ENCODE peak calls at places on chromosomes 4 and X, in four cellular contexts. One of them, this sample, is unnamed.

GRCh38 chrX:49054073-49054762 is 4.6 kb upstream of the CCDC120 start:
- DNase-seq in NCI-H460: no peak
- DNase-seq in psoas muscle: no peak
- DNase-seq in activated T-helper 1 cell treated with Interleukin-2 at 50 U/mL for 16 hours: no peak
- DNase-seq in this sample: no peak

GRCh38 chrX:11504234-11504633 is 161.5 kb downstream of the ARHGAP6 start:
- DNase-seq in NCI-H460: no peak
- DNase-seq in psoas muscle: no peak
- DNase-seq in activated T-helper 1 cell treated with Interleukin-2 at 50 U/mL for 16 hours: no peak
- DNase-seq in this sample: no peak

GRCh38 chr4:105613326-105613725 is 60.9 kb downstream of the ARHGEF38 start:
- DNase-seq in NCI-H460: no peak
- DNase-seq in psoas muscle: no peak
- DNase-seq in activated T-helper 1 cell treated with Interleukin-2 at 50 U/mL for 16 hours: no peak
- DNase-seq in this sample: no peak

GRCh38 chr4:82811392-82811791 is 12.8 kb upstream of the SCD5 start:
- DNase-seq in NCI-H460: no peak
- DNase-seq in psoas muscle: no peak
- DNase-seq in activated T-helper 1 cell treated with Interleukin-2 at 50 U/mL for 16 hours: no peak
- DNase-seq in this sample: no peak

GRCh38 chrX:39893417-39894338 is 204.1 kb downstream of the BCOR start:
- DNase-seq in NCI-H460: no peak
- DNase-seq in psoas muscle: no peak
- DNase-seq in activated T-helper 1 cell treated with Interleukin-2 at 50 U/mL for 16 hours: no peak
- DNase-seq in this sample: no peak

GRCh38 chr4:164320847-164321246 is 433.1 kb upstream of the SMIM31 start:
- DNase-seq in NCI-H460: no peak
- DNase-seq in psoas muscle: no peak
- DNase-seq in activated T-helper 1 cell treated with Interleukin-2 at 50 U/mL for 16 hours: no peak
- DNase-seq in this sample: no peak

GRCh38 chr4:6548201-6548881 is 26.6 kb upstream of the MAN2B2 start:
- DNase-seq in NCI-H460: peak; percentile 19
- DNase-seq in psoas muscle: no peak
- DNase-seq in activated T-helper 1 cell treated with Interleukin-2 at 50 U/mL for 16 hours: no peak
- DNase-seq in this sample: no peak

GRCh38 chrX:65588795-65589194 is 54.2 kb upstream of the LAS1L start:
- DNase-seq in NCI-H460: no peak
- DNase-seq in psoas muscle: no peak
- DNase-seq in activated T-helper 1 cell treated with Interleukin-2 at 50 U/mL for 16 hours: no peak
- DNase-seq in this sample: no peak

This sample was measured in mesothelial cell of epicardium.